ENCODE peak calls at places on chromosomes 16 and 17, in nine cellular contexts. U is AG10803; J is stimulated activated naive CD8-positive, alpha-beta T cell treated with anti-CD3 and anti-CD28 coated beads, Interleukin-15, Interleukin-2, amounts not matched to agents 100 U/mL and 50 U/mL, for 24 hours; P is SHP77; F is left cardiac atrium; Q is CD4-positive, CD25-positive, alpha-beta regulatory T cell; K is heart right ventricle; Z is activated T-helper 1 cell treated with Interleukin-2 at 50 U/mL for 16 hours; L is mesenteric fat pad. W is an unnamed sample.

GRCh38 chr17:34762078-34762477 is 182.7 kb downstream of the TMEM132E start:
- DNase-seq in L (peak; percentile 11), Z (no peak), Q (no peak), J (no peak), P (no peak), U (no peak), F (no peak), K (no peak), W (no peak)

GRCh38 chr16:87320510-87321227 is 3.5 kb upstream of the C16orf95 start:
- DNase-seq in K (no peak), U (no peak), J (no peak), L (no peak), P (no peak), Q (no peak), Z (no peak), F (no peak), W (no peak)

GRCh38 chr17:79851461-79851817 is 12.2 kb upstream of the CBX4 start:
- DNase-seq in J (no peak), L (no peak), F (no peak), Z (no peak), K (no peak), U (no peak), P (peak; percentile 94), Q (no peak), W (no peak)

GRCh38 chr17:77129568-77130301 is 11.0 kb upstream of the SEC14L1 start:
- DNase-seq in L (no peak), U (peak; percentile 59), P (peak; percentile 37), K (no peak), J (no peak), Z (no peak), F (no peak), Q (no peak), W (no peak)

GRCh38 chr17:281365-281999 is 71.1 kb downstream of the RPH3AL start:
- DNase-seq in Q (no peak), F (peak; percentile 5), K (no peak), J (no peak), L (peak; percentile 62), U (no peak), Z (no peak), P (no peak), W (no peak)

GRCh38 chr17:45425984-45426413 is 6.7 kb downstream of the ARHGAP27 start:
- DNase-seq in K (no peak), Z (no peak), P (no peak), Q (no peak), L (no peak), U (no peak), F (no peak), J (no peak), W (no peak)

GRCh38 chr17:82881292-82881823 is 41.5 kb upstream of the ZNF750 start:
- DNase-seq in K (no peak), J (no peak), P (no peak), Z (no peak), U (no peak), L (no peak), F (peak; percentile 21), Q (no peak), W (no peak)

GRCh38 chr17:62703776-62704380 is 76.4 kb downstream of the MRC2 start:
- DNase-seq in U (peak; percentile 48), L (peak; percentile 94), K (peak; percentile 79), P (peak; percentile 7), Z (peak; percentile 61), F (peak; percentile 82), Q (peak; percentile 63), J (peak; percentile 80), W (no peak)

GRCh38 chr16:55203570-55203969 is 120.4 kb upstream of the IRX6 start:
- DNase-seq in U (no peak), F (no peak), L (no peak), Z (no peak), P (no peak), K (no peak), J (no peak), Q (no peak), W (no peak)

GRCh38 chr16:3094289-3095027 is 4.6 kb downstream of the ZSCAN10 start:
- DNase-seq in Z (no peak), Q (peak; percentile 58), K (no peak), F (no peak), J (peak; percentile 60), P (no peak), U (peak; percentile 22), L (no peak), W (no peak)

GRCh38 chr16:30923554-30924085 is at the start of gene FBXL19:
- DNase-seq in P (no peak), Q (no peak), K (peak; percentile 60), U (no peak), J (no peak), F (no peak), Z (no peak), L (no peak), W (no peak)

GRCh38 chr17:75478508-75478907 is 22.1 kb downstream of the TMEM94 start:
- DNase-seq in Z (no peak), K (no peak), L (no peak), J (no peak), P (no peak), Q (no peak), U (no peak), F (no peak), W (no peak)

GRCh38 chr17:41907185-41907556 is 11.6 kb downstream of the ACLY start:
- DNase-seq in U (peak; percentile 75), F (no peak), L (no peak), Z (no peak), K (no peak), P (no peak), Q (no peak), J (no peak), W (no peak)

GRCh38 chr16:11234884-11235702 is 20.9 kb downstream of the SOCS1 start:
- DNase-seq in F (no peak), L (no peak), J (no peak), U (no peak), Q (no peak), Z (no peak), K (no peak), P (no peak), W (no peak)

GRCh38 chr17:57925361-57925990 is 29.7 kb downstream of the CUEDC1 start:
- DNase-seq in Z (no peak), K (no peak), F (no peak), Q (no peak), L (no peak), P (no peak), J (no peak), U (no peak), W (no peak)

GRCh38 chr16:25093208-25094061 is 18.1 kb upstream of the LCMT1 start:
- DNase-seq in P (no peak), L (no peak), U (no peak), Q (peak; percentile 30), K (no peak), F (no peak), Z (no peak), J (no peak), W (no peak)

GRCh38 chr16:85151603-85152413 is 39.5 kb upstream of the CIBAR2 start:
- DNase-seq in P (peak; percentile 40), U (peak; percentile 86), J (no peak), Z (no peak), L (no peak), K (peak; percentile 83), Q (no peak), F (peak; percentile 87), W (no peak)

GRCh38 chr16:54862529-54862928 is 68.1 kb upstream of the IRX5 start:
- DNase-seq in U (no peak), F (no peak), K (no peak), Z (no peak), J (no peak), Q (no peak), L (no peak), P (no peak), W (no peak)

GRCh38 chr17:43791589-43791988 is 11.4 kb downstream of the CFAP97D1 start:
- DNase-seq in K (no peak), L (no peak), J (no peak), Q (no peak), P (peak; percentile 73), F (no peak), U (peak; percentile 65), Z (no peak), W (no peak)

GRCh38 chr16:68331879-68332410 is 21.1 kb downstream of the PRMT7 start:
- DNase-seq in P (no peak), L (no peak), Q (no peak), K (no peak), Z (no peak), U (peak; percentile 62), J (no peak), F (no peak), W (no peak)

GRCh38 chr17:80791758-80792284 is 199.8 kb upstream of the CHMP6 start:
- DNase-seq in F (peak; percentile 80), Z (peak; percentile 22), U (peak; percentile 93), K (no peak), Q (no peak), J (peak; percentile 64), L (peak; percentile 89), P (peak; percentile 86), W (no peak)

GRCh38 chr17:56571456-56571855 is 22.0 kb upstream of the NOG start:
- DNase-seq in U (no peak), Q (no peak), L (no peak), K (no peak), F (no peak), Z (no peak), P (no peak), J (no peak), W (no peak)

GRCh38 chr16:23469814-23470213 is 16.8 kb upstream of the COG7 start:
- DNase-seq in L (no peak), K (no peak), Q (no peak), U (no peak), J (no peak), Z (no peak), P (no peak), F (no peak), W (no peak)

GRCh38 chr16:53022374-53022773 is 30.3 kb downstream of the CHD9NB start:
- DNase-seq in F (no peak), J (peak; percentile 6), U (peak; percentile 49), K (no peak), P (peak; percentile 46), Q (no peak), Z (no peak), L (no peak), W (no peak)

GRCh38 chr16:2897110-2897509 is 14.1 kb downstream of the FLYWCH2 start:
- DNase-seq in F (no peak), J (peak; percentile 25), U (no peak), K (no peak), Z (no peak), Q (no peak), P (no peak), L (no peak), W (no peak)

GRCh38 chr17:63974594-63975192 is 2.0 kb upstream of the SCN4A start:
- DNase-seq in U (peak; percentile 41), K (no peak), F (no peak), P (no peak), J (no peak), Z (no peak), L (no peak), Q (no peak), W (no peak)

GRCh38 chr17:309361-309888 is 43.2 kb downstream of the RPH3AL start:
- DNase-seq in K (no peak), Z (no peak), U (no peak), F (no peak), P (no peak), L (no peak), J (peak; percentile 40), Q (no peak), W (no peak)

GRCh38 chr17:7833795-7834553 is at the start of gene KDM6B:
- DNase-seq in K (peak; percentile 94), L (peak; percentile 96), F (peak; percentile 97), J (peak; percentile 90), U (peak; percentile 88), Q (peak; percentile 89), P (peak; percentile 89), Z (peak; percentile 72), W (no peak)

W was measured in NCI-H1436 treated with DMSO at 0.1 percent for 48 hours.